ENCODE peak calls at places on chromosome 17, in seven cellular contexts. D, W, X, F, V, H and S are unnamed samples.

GRCh38 chr17:15303293-15303692 is 38.1 kb downstream of the TEKT3 start:
- DNase-seq in V (no peak), W (no peak), X (no peak), H (no peak), F (no peak), D (no peak), S (no peak)

GRCh38 chr17:8377422-8377821 is 918 bp upstream of the KRABD2 start:
- DNase-seq in W (no peak), H (no peak), V (no peak), D (no peak), F (no peak), X (no peak), S (no peak)

GRCh38 chr17:62793919-62794665 is 14.0 kb downstream of the MARCHF10 start:
- DNase-seq in D (no peak), F (no peak), V (no peak), W (no peak), H (no peak), X (no peak), S (no peak)

GRCh38 chr17:8250101-8250500 is 1.0 kb downstream of the PFAS start:
- DNase-seq in V (no peak), D (no peak), W (no peak), H (no peak), F (no peak), X (no peak), S (no peak)

GRCh38 chr17:71188811-71189492 is 931.9 kb upstream of the SOX9 start:
- DNase-seq in F (no peak), W (no peak), X (peak), H (no peak), D (no peak), V (no peak), S (no peak)

GRCh38 chr17:44257815-44258750 is 9.9 kb downstream of the SLC4A1 start:
- DNase-seq in H (no peak), V (peak), W (no peak), F (no peak), X (no peak), D (no peak), S (no peak)

GRCh38 chr17:62303476-62303875 is 76.9 kb upstream of the EFCAB3 start:
- DNase-seq in W (no peak), X (no peak), D (no peak), V (no peak), H (no peak), F (no peak), S (no peak)

GRCh38 chr17:31679667-31680066 is 179.4 kb downstream of the COPRS start:
- DNase-seq in X (no peak), V (no peak), W (no peak), H (no peak), D (no peak), F (no peak), S (no peak)

GRCh38 chr17:61303334-61304096 is 96.1 kb upstream of the TBX2 start:
- DNase-seq in H (no peak), X (no peak), D (no peak), W (no peak), F (no peak), V (no peak), S (no peak)

GRCh38 chr17:68832140-68832871 is 122.9 kb downstream of the ABCA8 start:
- DNase-seq in V (no peak), H (no peak), W (no peak), F (no peak), X (no peak), D (no peak), S (no peak)

GRCh38 chr17:50171371-50172071 is 5.7 kb downstream of the SGCA start:
- DNase-seq in D (no peak), X (no peak), H (no peak), V (no peak), W (no peak), F (no peak), S (no peak)

GRCh38 chr17:40556884-40557414 is 8.3 kb downstream of the CCR7 start:
- DNase-seq in W (no peak), F (peak), D (no peak), H (no peak), X (no peak), V (peak), S (no peak)

GRCh38 chr17:81188491-81188840 is 22.4 kb upstream of the AATK start:
- DNase-seq in D (no peak), X (no peak), V (no peak), F (no peak), H (no peak), W (no peak), S (no peak)

GRCh38 chr17:44345497-44346026 is 460 bp downstream of the GRN start:
- DNase-seq in W (no peak), H (peak), V (peak), D (no peak), X (peak), F (peak), S (peak)

GRCh38 chr17:19672009-19672837 is 23.7 kb downstream of the ALDH3A2 start:
- DNase-seq in F (no peak), X (no peak), H (peak), V (no peak), W (no peak), D (no peak), S (no peak)

GRCh38 chr17:3527468-3527867 is 30.1 kb downstream of the TRPV3 start:
- DNase-seq in F (no peak), H (no peak), V (no peak), D (no peak), X (no peak), W (no peak), S (no peak)

GRCh38 chr17:238964-239259 is 57.5 kb upstream of the DOC2B start:
- DNase-seq in D (no peak), X (no peak), F (no peak), H (no peak), W (no peak), V (no peak), S (no peak)
- TF ChIP-seq JUND in D (no peak), X (no peak), F (no peak), H (no peak), W (no peak), V (no peak), S (no peak)

GRCh38 chr17:76949913-76950695 is 81.9 kb downstream of the MGAT5B start:
- DNase-seq in D (no peak), F (no peak), X (no peak), V (no peak), W (no peak), H (no peak), S (no peak)
- TF ChIP-seq JUND in D (no peak), F (no peak), X (no peak), V (no peak), W (no peak), H (no peak), S (no peak)

GRCh38 chr17:29045026-29045425 is 2.1 kb downstream of the PIPOX start:
- DNase-seq in F (no peak), X (no peak), D (no peak), W (no peak), V (no peak), H (no peak), S (no peak)
- TF ChIP-seq JUND in F (no peak), X (no peak), D (no peak), W (no peak), V (no peak), H (no peak), S (no peak)

GRCh38 chr17:64123114-64123513 is 6.8 kb downstream of the ERN1 start:
- DNase-seq in W (no peak), V (no peak), F (no peak), X (no peak), D (no peak), H (no peak), S (no peak)
- TF ChIP-seq JUND in W (no peak), V (no peak), F (no peak), X (no peak), D (no peak), H (no peak), S (no peak)

DNA sequence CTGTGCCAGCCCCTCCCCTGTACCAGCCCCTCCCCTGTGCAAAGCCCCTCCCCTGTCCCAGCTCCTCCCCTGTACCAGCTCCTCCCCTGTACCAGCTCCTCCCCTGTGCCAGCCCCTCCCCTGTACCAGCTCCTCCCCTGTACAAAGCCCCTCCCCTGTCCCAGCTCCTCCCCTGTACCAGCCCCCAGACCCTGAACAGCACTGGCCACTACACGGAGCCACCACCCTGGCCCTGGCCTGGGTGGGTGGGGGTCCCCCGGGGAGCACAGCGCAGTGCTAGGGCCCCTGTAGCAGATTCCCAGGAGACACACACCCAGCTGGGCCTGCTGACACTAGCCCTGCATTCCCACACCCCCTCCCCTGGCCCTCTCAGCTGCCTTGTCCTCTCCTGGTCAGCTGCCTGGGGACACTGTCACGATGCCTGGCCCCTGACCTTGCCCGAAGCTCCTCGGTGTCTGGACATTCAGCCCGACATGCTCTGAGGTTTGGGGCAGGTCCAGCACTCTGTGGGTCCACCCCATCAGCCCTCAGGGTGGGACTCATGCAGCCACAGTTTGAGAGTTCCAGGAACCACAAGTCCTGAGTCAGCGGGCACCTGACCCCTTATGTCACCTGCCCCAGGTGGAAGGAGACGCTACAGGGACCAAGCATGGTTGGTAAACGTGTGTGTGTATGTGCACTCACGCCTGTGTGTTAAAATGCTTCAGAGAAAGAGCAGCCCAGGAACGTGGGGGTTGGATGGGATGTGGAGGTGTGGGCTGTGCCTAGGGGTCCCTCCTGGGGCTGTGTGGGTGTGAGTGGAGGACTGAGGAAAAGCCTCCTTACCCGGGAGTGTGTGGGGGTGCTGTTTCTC is 114.2 kb downstream of the METRNL start:
- DNase-seq in H (no peak), X (no peak), F (no peak), D (no peak), V (no peak), W (no peak), S (peak)
- TF ChIP-seq JUND in H (no peak), X (no peak), F (no peak), D (no peak), V (no peak), W (no peak), S (no peak)

GRCh38 chr17:53543363-53543927 is 279.3 kb upstream of the KIF2B start:
- DNase-seq in W (no peak), H (no peak), D (no peak), F (no peak), X (no peak), V (peak), S (no peak)

GRCh38 chr17:53548252-53548651 is 274.5 kb upstream of the KIF2B start:
- DNase-seq in X (no peak), V (no peak), D (no peak), W (no peak), H (no peak), F (no peak), S (no peak)
- TF ChIP-seq JUND in X (no peak), V (no peak), D (no peak), W (no peak), H (no peak), F (no peak), S (no peak)

GRCh38 chr17:78458091-78458490 is 79.6 kb downstream of the PGS1 start:
- DNase-seq in F (no peak), X (no peak), H (no peak), V (no peak), D (no peak), W (no peak), S (no peak)

GRCh38 chr17:78459696-78460095 is 81.2 kb downstream of the PGS1 start:
- DNase-seq in H (no peak), W (no peak), X (no peak), F (no peak), D (no peak), V (no peak), S (no peak)

GRCh38 chr17:78460176-78460675 is 81.8 kb downstream of the PGS1 start:
- DNase-seq in W (no peak), X (no peak), D (no peak), V (no peak), H (no peak), F (no peak), S (no peak)

GRCh38 chr17:78460951-78461944 is 82.8 kb downstream of the PGS1 start:
- DNase-seq in V (no peak), X (no peak), W (no peak), F (no peak), H (no peak), D (no peak), S (no peak)

GRCh38 chr17:78458739-78459335 is 80.4 kb downstream of the PGS1 start:
- DNase-seq in V (no peak), D (no peak), F (no peak), W (no peak), X (no peak), H (no peak), S (no peak)
- TF ChIP-seq JUND in V (no peak), D (no peak), F (no peak), W (no peak), X (no peak), H (no peak), S (no peak)